ENCODE peak calls at places on chromosomes 5 and 9, in five cellular contexts. M is A549, G is K562, R is HepG2, W is GM12878. F is an unnamed sample.

GRCh38 chr9:98805506-98806272 is 1.8 kb upstream of the GALNT12 start:
- DNase-seq in G (no peak), W (no peak), M (no peak), R (no peak), F (no peak)

GRCh38 chr5:175813943-175814630 is 57.3 kb upstream of the CPLX2 start:
- DNase-seq in M (no peak), G (no peak), R (no peak), W (no peak), F (no peak)

GRCh38 chr5:121688126-121688525 is 163.6 kb upstream of the FTMT start:
- DNase-seq in G (no peak), W (no peak), R (no peak), M (no peak), F (no peak)

GRCh38 chr5:89613222-89613956 is 730.4 kb upstream of the MEF2C start:
- DNase-seq in R (no peak), G (no peak), W (peak; percentile 31), M (no peak), F (no peak)

GRCh38 chr5:106545325-106545724 is 1125.4 kb downstream of the EFNA5 start:
- DNase-seq in R (no peak), W (no peak), M (no peak), G (no peak), F (no peak)

GRCh38 chr9:123335227-123335985 is 20.6 kb upstream of the CRB2 start:
- DNase-seq in M (no peak), G (no peak), W (no peak), R (no peak), F (no peak)

GRCh38 chr9:94869415-94869838 is 142.9 kb downstream of the AOPEP start:
- DNase-seq in W (no peak), R (no peak), M (peak; percentile 85), G (no peak), F (no peak)

GRCh38 chr5:171080151-171080938 is 218.5 kb downstream of the RANBP17 start:
- DNase-seq in R (no peak), W (no peak), G (no peak), M (no peak), F (no peak)

GRCh38 chr9:10062629-10063395 is 550.0 kb downstream of the PTPRD start:
- DNase-seq in G (no peak), R (no peak), M (no peak), W (no peak), F (no peak)

GRCh38 chr5:97529354-97529753 is 346.3 kb upstream of the RIOK2 start:
- DNase-seq in M (no peak), G (no peak), W (no peak), R (no peak), F (no peak)

GRCh38 chr5:15431923-15432322 is 68.1 kb upstream of the FBXL7 start:
- DNase-seq in G (no peak), M (no peak), W (no peak), R (no peak), F (no peak)

GRCh38 chr9:757246-757881 is 84.1 kb upstream of the DMRT1 start:
- DNase-seq in R (peak; percentile 69), M (peak; percentile 60), G (no peak), W (no peak), F (peak; percentile 55)

GRCh38 chr5:111172504-111172903 is 51.7 kb upstream of the CAMK4 start:
- DNase-seq in R (no peak), W (no peak), M (no peak), G (peak; percentile 24), F (peak; percentile 26)

GRCh38 chr9:125255781-125256391 is 5.7 kb upstream of the GAPVD1 start:
- DNase-seq in W (no peak), G (peak; percentile 43), M (peak; percentile 39), R (peak; percentile 35), F (peak; percentile 32)

GRCh38 chr5:137754236-137754960 is at the start of gene HNRNPA0:
- DNase-seq in R (peak; percentile 92), W (peak; percentile 88), G (peak; percentile 94), M (peak; percentile 98), F (peak; percentile 96)

GRCh38 chr5:150245111-150245789 is 44.3 kb downstream of the CAMK2A start:
- DNase-seq in M (no peak), G (peak; percentile 77), W (no peak), R (no peak), F (no peak)

GRCh38 chr5:62256161-62257017 is 49.6 kb upstream of the KIF2A start:
- DNase-seq in G (no peak), W (no peak), R (no peak), M (no peak), F (no peak)

GRCh38 chr5:82416506-82416905 is 138.4 kb upstream of the RPS23 start:
- DNase-seq in R (no peak), M (no peak), G (no peak), W (no peak), F (no peak)

GRCh38 chr5:143119301-143119769 is 284.2 kb downstream of the NR3C1 start:
- DNase-seq in M (no peak), W (no peak), R (no peak), G (no peak), F (no peak)

GRCh38 chr5:64161420-64161819 is 4.2 kb upstream of the RNF180 start:
- DNase-seq in W (no peak), R (no peak), G (no peak), M (no peak), F (no peak)

GRCh38 chr9:129626944-129627297 is 958 bp downstream of the NTMT1 start:
- DNase-seq in G (no peak), W (no peak), M (no peak), R (no peak), F (no peak)

GRCh38 chr5:180824630-180825476 is 22.2 kb upstream of the MGAT1 start:
- DNase-seq in G (no peak), M (no peak), W (no peak), R (no peak), F (no peak)

GRCh38 chr9:34590376-34591090 is 1.0 kb upstream of the CNTFR start:
- DNase-seq in W (no peak), R (no peak), M (no peak), G (no peak), F (no peak)

DNA sequence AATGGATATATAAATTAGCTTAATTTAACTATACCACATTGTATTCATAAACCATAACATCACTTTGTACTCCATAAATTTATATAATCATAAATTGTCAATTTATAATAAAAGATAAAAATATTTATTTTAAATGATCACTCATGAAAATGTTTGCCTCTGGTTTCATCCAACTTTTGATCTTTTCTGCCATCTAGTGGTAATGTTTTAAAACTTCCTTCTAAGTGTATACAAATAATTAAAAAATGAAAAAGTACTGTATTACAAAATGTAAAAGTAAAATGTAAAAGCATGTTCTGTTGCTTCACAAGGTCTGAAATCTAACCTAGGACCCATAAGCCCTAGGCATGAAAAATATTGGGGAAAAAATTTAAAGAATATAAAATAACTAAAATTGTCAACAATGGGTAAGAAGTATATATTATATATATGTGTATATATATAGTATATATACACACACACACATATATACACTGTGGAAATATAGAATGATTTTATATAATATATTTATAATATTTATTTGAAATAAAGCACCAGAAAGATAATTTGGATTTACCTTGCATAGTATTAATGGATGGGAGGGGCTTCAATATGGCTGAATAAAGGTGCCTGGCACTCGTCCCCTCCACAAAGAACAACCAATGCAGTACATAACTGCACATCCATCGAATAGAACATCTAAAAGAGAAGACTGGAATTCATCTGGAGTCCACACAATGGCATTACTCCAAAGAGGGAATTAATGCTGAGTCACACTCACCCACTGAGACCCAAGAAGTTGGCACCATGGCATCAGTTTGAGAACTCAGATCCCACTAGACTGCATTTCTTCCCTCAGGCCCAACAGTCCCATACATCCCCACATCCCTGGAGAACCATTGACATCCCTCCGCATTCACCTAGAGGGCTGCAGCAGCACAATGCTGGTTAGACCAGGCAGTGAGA is 32.5 kb downstream of the ANXA1 start:
- DNase-seq in M (peak; percentile 65), R (peak; percentile 21), G (peak; percentile 10), W (no peak), F (no peak)
- TF ChIP-seq ESRRA in M (no peak), R (no peak), G (no peak), W (no peak), F (no peak)

DNA sequence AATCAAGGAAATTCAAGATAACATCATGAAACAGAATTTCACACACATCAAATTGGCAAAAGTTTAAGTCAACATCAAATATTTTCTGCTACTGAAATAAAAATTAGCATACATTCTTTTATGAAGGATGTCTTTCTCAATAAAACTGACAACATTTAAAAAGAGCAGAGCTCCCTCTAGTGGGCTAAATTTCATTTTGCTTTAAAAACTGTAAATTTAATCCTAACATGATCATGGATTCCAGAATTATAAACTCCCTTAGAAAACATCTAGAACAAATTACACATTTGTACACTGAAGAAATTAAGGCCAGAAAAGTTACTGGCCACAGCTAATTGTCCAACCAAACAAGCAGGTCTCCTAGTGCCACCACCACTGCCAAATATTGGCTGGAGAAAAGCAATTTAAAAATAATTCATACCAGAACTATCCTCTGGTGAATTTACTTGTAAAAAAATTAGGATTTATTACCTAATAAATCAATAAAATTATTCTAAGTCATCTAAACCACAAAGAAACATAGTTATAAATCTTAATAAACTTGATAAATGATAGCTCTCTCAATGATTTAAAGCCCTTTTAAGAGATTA is 31.2 kb downstream of the DEPDC1B start:
- DNase-seq in M (peak; percentile 43), W (no peak), R (peak; percentile 33), G (no peak), F (no peak)
- TF ChIP-seq USF2 in M (no peak), W (no peak), R (no peak), G (no peak), F (no peak)

GRCh38 chr5:135295852-135296251 is 103.2 kb downstream of the MACROH2A1 start:
- DNase-seq in W (no peak), R (no peak), M (no peak), G (no peak), F (no peak)

GRCh38 chr5:135296900-135297816 is 101.9 kb downstream of the MACROH2A1 start:
- DNase-seq in M (no peak), G (peak; percentile 41), W (no peak), R (no peak), F (no peak)

GRCh38 chr5:135289651-135290050 is 109.4 kb downstream of the MACROH2A1 start:
- DNase-seq in R (no peak), G (no peak), W (no peak), M (no peak), F (no peak)

DNA sequence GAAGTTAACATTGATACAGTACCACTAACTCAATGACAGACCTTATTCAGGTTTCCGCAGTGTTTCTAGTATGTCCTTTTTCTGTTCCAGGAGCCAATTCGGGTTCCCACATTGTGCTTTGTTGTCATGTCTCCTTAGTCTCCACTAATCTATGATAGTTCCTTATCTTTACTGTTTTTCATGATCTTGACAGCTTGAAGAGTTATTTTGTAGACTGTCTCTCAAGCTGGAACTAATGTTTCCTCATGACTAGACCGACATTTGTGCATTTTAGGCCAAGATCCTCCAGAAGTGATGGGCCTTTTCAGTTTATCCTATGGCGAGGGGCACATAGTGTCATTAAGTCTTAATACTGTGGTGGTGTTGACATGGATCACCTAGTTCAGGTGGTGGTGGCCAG is 104.2 kb downstream of the MACROH2A1 start:
- DNase-seq in R (no peak), W (no peak), G (no peak), M (no peak), F (no peak)
- TF ChIP-seq ESRRA in R (no peak), W (no peak), G (no peak), M (no peak), F (no peak)

DNA sequence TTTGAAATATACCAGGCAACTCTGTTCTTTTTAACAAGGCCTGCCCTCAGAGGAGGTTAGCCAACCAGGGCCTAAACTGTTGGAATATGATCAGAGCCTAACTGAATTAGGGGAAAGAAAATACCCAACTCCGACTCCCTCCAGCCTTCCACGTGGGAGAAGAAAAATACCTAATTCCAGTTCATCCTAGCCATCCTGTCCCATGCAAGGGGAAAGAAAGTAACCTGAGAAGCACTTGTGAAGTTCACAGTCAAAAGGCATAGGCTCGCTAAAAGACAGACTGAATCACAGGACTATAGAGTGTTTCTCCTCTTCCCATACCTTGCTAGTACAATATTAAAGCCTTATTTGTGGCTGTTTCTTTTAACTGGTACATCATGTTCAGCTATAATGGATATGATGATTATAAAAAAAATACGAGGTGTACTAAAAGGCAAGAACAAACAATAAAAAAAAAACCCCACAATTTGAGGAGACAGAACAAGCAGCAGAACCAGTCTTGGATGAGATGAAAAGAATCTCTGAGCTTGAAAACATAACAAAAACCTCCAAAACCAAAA is 18.0 kb upstream of the ATP10B start:
- DNase-seq in R (no peak), M (no peak), W (no peak), G (no peak), F (no peak)
- TF ChIP-seq USF2 in R (no peak), M (no peak), W (no peak), G (no peak), F (no peak)

F was measured in WTC11.